ENCODE peak calls at places on chromosome 19, in four cellular contexts. Y is heart right ventricle, G is left ventricle myocardium inferior, S is coronary artery. W is an unnamed sample.

GRCh38 chr19:45716314-45717130 is 14.2 kb downstream of the FBXO46 start:
- DNase-seq in S (no peak), Y (no peak), G (no peak), W (peak)

GRCh38 chr19:48329167-48329891 is 4.0 kb downstream of the EMP3 start:
- DNase-seq in G (no peak), S (no peak), Y (no peak), W (no peak)

GRCh38 chr19:2495130-2495641 is 19.3 kb downstream of the GADD45B start:
- DNase-seq in G (peak), Y (peak), S (peak), W (peak)

GRCh38 chr19:11279505-11280236 is 16.3 kb upstream of the TSPAN16 start:
- DNase-seq in Y (no peak), S (no peak), G (no peak), W (no peak)

GRCh38 chr19:2888739-2889224 is 11.9 kb upstream of the ZNF57 start:
- DNase-seq in S (no peak), G (no peak), Y (no peak), W (no peak)

GRCh38 chr19:51607077-51607476 is 23.1 kb downstream of the SIGLEC5 start:
- DNase-seq in Y (no peak), G (no peak), S (no peak), W (no peak)

GRCh38 chr19:40033989-40034560 is 22.0 kb downstream of the ZNF780B start:
- DNase-seq in S (no peak), Y (no peak), G (no peak), W (no peak)

GRCh38 chr19:50383307-50383851 is 768 bp upstream of the POLD1 start:
- DNase-seq in Y (no peak), G (no peak), S (no peak), W (no peak)

GRCh38 chr19:925087-925911 is 536 bp upstream of the ARID3A start:
- DNase-seq in Y (peak), G (peak), S (peak), W (peak)

GRCh38 chr19:48683349-48683748 is 10.5 kb upstream of the NTN5 start:
- DNase-seq in S (no peak), G (peak), Y (peak), W (no peak)

GRCh38 chr19:888615-889385 is 4.2 kb downstream of the MED16 start:
- DNase-seq in S (no peak), G (no peak), Y (no peak), W (no peak)

DNA sequence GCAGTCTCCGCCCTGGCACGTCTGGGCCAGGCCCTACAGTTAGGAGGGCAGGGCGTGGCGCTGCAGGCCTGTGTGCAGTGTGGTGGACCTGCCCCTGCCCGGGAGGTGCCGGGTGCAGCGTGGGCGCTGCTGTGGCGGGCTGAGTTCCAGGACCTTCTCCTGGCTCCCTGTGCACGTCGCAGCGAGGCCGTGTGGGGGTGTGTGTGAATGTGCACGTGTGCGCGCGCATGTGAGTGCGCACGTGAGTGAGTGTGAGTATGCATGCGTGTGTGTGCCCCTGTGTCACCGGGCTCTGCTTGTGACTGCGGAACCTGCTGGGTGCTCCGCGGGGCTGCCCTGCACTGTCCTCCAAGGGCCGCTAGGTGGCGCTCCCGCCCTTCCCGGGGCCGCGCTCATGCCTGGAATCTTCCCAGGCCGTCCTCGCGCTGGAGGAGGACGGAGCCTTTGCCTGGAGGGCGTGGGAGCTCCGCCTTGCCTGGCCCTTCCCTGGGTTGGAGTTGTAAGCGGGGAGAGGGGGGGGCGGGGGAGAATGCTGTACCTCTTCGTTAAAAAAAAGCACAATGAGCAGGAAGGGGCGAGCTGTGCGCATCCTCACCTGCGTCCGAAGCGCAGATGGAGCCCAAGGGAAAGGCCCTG is 79.3 kb downstream of the KDM4B start:
- DNase-seq in S (peak), G (peak), Y (peak), W (peak)
- H3K27ac ChIP-seq in S (peak), G (no peak), Y (no peak), W (no peak)

DNA sequence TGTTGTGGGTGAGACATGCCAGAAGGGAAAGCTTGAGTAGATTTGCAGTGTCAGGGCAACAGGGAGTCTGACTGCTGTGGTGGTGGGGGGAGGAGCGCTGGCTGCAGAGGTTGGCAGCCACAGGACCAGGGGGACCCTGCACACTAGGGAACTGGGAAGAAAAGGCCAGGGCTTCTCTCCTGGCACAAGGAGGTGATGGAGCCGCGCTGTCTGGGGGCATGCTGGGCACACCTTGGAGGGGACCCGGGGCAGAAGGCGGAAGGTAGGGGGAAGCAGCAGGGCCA is 13.9 kb upstream of the EPHX3 start:
- DNase-seq in Y (no peak), S (no peak), G (no peak), W (no peak)
- H3K27ac ChIP-seq in Y (peak), S (peak), G (peak), W (no peak)

GRCh38 chr19:4923379-4923747 is 14.1 kb downstream of the UHRF1 start:
- DNase-seq in S (no peak), G (no peak), Y (no peak), W (no peak)

GRCh38 chr19:4922530-4923378 is 13.5 kb downstream of the UHRF1 start:
- DNase-seq in G (no peak), S (no peak), Y (no peak), W (no peak)
- H3K27ac ChIP-seq in G (no peak), S (no peak), Y (peak), W (no peak)

GRCh38 chr19:17795495-17795856 is 538 bp downstream of the B3GNT3 start:
- DNase-seq in S (no peak), Y (no peak), G (no peak), W (no peak)

GRCh38 chr19:17796013-17796837 is 1.3 kb downstream of the B3GNT3 start:
- DNase-seq in G (no peak), S (no peak), Y (no peak), W (peak)

GRCh38 chr19:17794412-17794730 is 567 bp upstream of the B3GNT3 start:
- DNase-seq in G (no peak), Y (no peak), S (no peak), W (no peak)

GRCh38 chr19:17796838-17797168 is 1.9 kb downstream of the B3GNT3 start:
- DNase-seq in Y (no peak), S (no peak), G (no peak), W (no peak)

GRCh38 chr19:17794731-17795494 is at the start of gene B3GNT3:
- DNase-seq in G (peak), S (no peak), Y (no peak), W (peak)
- H3K27ac ChIP-seq in G (no peak), S (no peak), Y (no peak), W (peak)

DNA sequence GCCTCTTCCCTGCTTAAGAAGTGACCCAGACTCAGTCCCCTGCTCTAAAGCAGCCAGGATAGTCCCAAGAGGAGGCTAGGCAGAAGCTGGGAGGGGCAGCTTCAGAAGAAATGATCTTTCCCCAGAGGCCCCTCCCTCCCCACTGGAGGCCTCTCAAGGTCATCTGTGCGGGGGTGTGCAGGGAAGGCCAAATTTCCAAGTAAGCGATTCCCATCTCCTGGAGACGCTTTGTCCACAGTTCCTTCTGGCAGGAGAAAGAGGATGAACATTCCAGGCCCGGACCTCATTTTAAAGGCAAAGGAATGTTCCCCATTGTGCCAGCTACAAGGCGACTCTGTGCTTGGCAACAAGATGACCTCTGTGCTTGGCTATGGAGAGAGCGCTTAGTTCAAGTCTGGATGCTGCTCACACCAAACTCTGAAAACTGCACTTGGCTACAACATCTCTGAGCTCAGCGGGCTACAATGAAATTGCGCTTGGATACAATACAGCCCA is 23.5 kb downstream of the COL5A3 start:
- DNase-seq in G (peak), Y (peak), S (no peak), W (no peak)
- H3K27ac ChIP-seq in G (peak), Y (no peak), S (peak), W (peak)

DNA sequence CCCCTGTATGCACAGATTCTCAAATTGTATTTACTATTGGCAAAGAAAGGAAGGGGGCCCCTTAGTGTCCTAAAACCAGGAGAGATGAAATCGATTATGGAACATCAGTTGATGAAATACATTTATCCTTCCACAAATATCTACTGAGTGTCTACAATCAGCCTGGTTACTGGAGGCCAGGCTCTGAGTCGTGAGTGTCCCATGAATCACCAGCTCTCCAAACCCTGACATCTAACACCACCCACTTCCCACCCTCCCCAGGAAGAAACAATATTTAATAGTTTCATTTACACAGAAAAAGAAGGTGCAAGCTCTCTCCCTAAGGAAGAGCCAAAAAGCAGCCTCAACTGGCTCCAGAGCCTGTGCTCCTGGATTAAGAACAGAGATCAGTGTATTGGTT is 25.2 kb downstream of the KCTD15 start:
- DNase-seq in S (no peak), G (no peak), Y (no peak), W (no peak)
- H3K27ac ChIP-seq in S (no peak), G (peak), Y (no peak), W (no peak)

DNA sequence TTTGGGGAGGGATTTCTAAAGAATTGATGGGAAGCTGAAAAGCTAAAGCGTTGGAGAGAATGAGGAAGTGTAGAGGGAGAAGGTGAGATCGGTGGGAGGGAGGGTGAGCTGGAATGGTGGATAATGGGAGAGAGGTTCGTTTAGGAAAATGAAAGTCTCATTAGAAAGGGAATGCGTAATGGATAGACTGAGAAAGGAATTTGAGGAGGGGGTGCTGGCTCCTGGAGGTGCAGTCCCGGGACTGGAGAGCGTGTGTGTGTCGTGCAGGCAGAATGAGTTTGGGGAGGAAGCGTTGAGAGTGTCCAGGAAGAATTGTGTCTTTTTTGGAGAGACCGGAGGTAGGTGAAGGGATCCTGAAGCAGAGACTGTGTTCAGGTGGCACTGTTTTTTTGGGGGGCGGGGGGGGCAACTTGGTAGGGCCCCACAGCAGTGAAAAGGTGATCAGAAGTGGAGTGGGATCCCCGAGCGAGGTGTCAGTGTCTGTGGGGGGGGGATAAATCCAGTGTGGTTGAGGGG is 1.4 kb downstream of the ACTN4 start:
- DNase-seq in G (no peak), Y (no peak), S (no peak), W (no peak)
- H3K27ac ChIP-seq in G (peak), Y (peak), S (peak), W (peak)

DNA sequence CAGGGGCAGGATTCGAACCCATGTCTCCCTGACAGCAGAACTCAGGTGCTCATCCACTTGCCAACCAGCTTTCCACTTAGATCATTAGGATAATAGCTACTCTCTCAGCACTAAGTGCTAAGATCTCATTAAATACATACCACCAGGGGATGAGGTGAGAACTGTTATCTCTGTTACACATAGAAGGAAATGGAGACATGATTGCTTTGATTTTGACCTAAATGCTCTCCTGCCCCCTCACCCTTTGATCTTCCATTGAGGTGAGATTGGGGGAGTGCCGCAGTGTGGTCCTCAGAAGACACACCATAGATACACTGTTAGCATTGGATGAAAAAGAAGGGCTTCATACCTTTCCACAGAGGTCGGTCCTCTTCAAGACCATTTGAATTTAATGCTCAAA is 38.9 kb upstream of the NPAS1 start:
- DNase-seq in S (no peak), G (no peak), Y (no peak), W (no peak)
- H3K27ac ChIP-seq in S (peak), G (peak), Y (peak), W (no peak)

W was measured in body of pancreas.